ENCODE peak calls at places on chromosome X, in seven cellular contexts. F is Panc1, Y is HCT116, Z is K562, D is H1, C is HepG2, G is GM12878. X is an unnamed sample.

GRCh38 chrX:40933132-40934078 is 151.8 kb upstream of the USP9X start:
- DNase-seq in F (no peak), Y (no peak), Z (peak), D (no peak), C (no peak), G (peak), X (peak)

GRCh38 chrX:39946822-39947221 is 150.9 kb downstream of the BCOR start:
- DNase-seq in F (no peak), Y (no peak), Z (no peak), D (no peak), C (no peak), G (no peak), X (no peak)

GRCh38 chrX:44873415-44874270 is 655 bp downstream of the KDM6A start:
- DNase-seq in F (no peak), Y (no peak), Z (peak), D (peak), C (no peak), G (no peak), X (peak)

GRCh38 chrX:87896057-87896456 is 378.5 kb downstream of the KLHL4 start:
- DNase-seq in F (no peak), Y (no peak), Z (no peak), D (no peak), C (no peak), G (no peak), X (no peak)

GRCh38 chrX:71536285-71536684 is 3.4 kb downstream of the OGT start:
- DNase-seq in F (no peak), Y (no peak), Z (no peak), D (no peak), C (no peak), G (no peak), X (no peak)

GRCh38 chrX:51851507-51852085 is 41.8 kb upstream of the MAGED1 start:
- DNase-seq in F (no peak), Y (no peak), Z (no peak), D (no peak), C (peak), G (no peak), X (no peak)

GRCh38 chrX:140817943-140818342 is 108.4 kb downstream of the LINC00632 start:
- DNase-seq in F (no peak), Y (no peak), Z (peak), D (no peak), C (no peak), G (no peak), X (peak)

GRCh38 chrX:102765794-102766193 is 45.3 kb downstream of the GPRASP3 start:
- DNase-seq in F (no peak), Y (no peak), Z (no peak), D (no peak), C (no peak), G (no peak), X (no peak)

GRCh38 chrX:131739823-131740222 is 195.9 kb downstream of the OR13H1 start:
- DNase-seq in F (no peak), Y (no peak), Z (no peak), D (no peak), C (peak), G (no peak), X (no peak)

GRCh38 chrX:335758-336155 is 17.2 kb upstream of the GTPBP6 start:
- DNase-seq in F (no peak), Y (no peak), Z (no peak), D (no peak), C (no peak), G (no peak), X (no peak)

GRCh38 chrX:12978205-12979010 is 3.5 kb downstream of the TMSB4X start:
- DNase-seq in F (no peak), Y (no peak), Z (peak), D (no peak), C (no peak), G (no peak), X (no peak)

GRCh38 chrX:12497832-12498591 is 293.2 kb upstream of the PRPS2 start:
- DNase-seq in F (peak), Y (no peak), Z (peak), D (peak), C (no peak), G (no peak), X (peak)

GRCh38 chrX:65406532-65406931 is 128.1 kb downstream of the LAS1L start:
- DNase-seq in F (no peak), Y (no peak), Z (no peak), D (peak), C (no peak), G (no peak), X (no peak)

DNA sequence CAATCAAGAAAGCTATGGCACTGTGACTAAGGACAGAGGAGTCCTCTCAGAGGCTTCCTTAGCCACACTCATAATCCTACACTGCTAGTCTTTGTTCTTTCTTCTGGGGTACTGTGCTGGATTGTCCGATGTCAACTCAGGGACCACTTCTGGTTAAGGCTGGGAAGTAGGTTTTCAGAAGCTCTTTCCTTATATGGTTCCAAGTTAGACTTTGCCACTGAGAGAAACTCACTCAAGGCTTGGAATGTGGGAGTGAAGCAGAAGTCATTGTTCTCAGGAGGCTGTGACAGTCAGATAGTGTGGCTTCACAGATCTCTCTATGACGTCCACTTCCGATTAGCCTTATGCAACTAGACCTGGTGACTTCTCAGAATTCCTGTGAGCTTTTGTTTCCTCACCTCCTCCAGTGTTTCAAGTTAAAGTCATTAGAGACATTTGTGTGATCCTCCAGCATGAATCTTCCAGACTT is 317.3 kb upstream of the F9 start:
- DNase-seq in F (no peak), Y (no peak), Z (peak), D (no peak), C (peak), G (no peak), X (no peak)
- TF ChIP-seq SIN3A in F (no peak), Y (no peak), Z (no peak), D (no peak), C (no peak), G (no peak), X (no peak)

GRCh38 chrX:17759990-17760389 is 22.7 kb downstream of the SCML1 start:
- DNase-seq in F (no peak), Y (no peak), Z (no peak), D (no peak), C (no peak), G (no peak), X (no peak)

GRCh38 chrX:17758382-17758781 is 21.1 kb downstream of the SCML1 start:
- DNase-seq in F (no peak), Y (no peak), Z (no peak), D (no peak), C (no peak), G (no peak), X (no peak)
- TF ChIP-seq SIN3A in F (no peak), Y (no peak), Z (no peak), D (no peak), C (no peak), G (no peak), X (no peak)

DNA sequence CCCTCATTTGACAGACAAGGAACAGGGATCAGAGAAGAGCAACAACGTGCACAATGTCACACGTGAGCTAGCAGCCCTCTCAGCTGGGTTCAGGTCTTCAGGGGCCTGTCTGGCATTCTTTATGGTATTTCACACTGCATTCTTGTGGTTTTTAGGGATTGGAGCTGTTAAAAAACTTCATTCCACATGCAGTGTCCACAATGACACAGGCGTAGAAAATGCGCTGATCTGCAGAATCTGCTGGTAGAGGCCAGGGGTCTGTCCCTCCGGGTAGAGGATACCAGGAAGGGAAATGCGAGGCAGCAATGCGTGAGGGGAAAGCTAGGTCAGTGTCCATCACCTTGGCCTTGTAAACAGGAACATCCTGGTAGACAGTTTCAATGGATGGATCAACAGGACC is 36.6 kb downstream of the MAP7D3 start:
- DNase-seq in F (no peak), Y (no peak), Z (no peak), D (no peak), C (peak), G (no peak), X (no peak)
- TF ChIP-seq SIN3A in F (no peak), Y (no peak), Z (no peak), D (no peak), C (no peak), G (no peak), X (no peak)

DNA sequence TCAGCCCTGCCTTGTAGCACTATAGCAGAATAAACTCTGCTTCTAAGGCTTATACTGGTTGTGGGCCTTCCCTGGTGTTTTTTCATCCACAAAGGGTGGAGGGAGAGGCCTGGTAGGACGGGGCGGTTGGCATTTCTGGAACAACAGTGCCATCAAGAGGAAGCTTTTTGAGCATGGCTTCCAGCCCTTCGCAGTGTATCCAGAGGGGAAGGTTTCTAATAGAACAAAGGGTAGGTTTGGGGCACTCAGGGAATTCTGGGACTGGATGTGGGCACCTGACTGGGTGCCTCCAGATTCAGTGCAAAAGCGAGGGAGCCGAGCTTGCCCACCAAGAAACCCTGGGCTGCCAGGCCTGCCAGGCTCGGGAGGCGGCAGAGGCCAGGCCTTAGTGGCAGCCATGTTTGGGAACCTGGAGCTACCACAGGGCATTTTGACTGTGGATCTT is 229.6 kb upstream of the AGTR2 start:
- DNase-seq in F (no peak), Y (no peak), Z (peak), D (peak), C (peak), G (peak), X (peak)
- TF ChIP-seq SIN3A in F (no peak), Y (no peak), Z (no peak), D (no peak), C (no peak), G (no peak), X (no peak)

GRCh38 chrX:129496625-129497024 is 26.7 kb downstream of the SMARCA1 start:
- DNase-seq in F (no peak), Y (no peak), Z (no peak), D (no peak), C (no peak), G (no peak), X (no peak)
- TF ChIP-seq SIN3A in F (no peak), Y (no peak), Z (no peak), D (no peak), C (no peak), G (no peak), X (no peak)

GRCh38 chrX:19350831-19351447 is 7.2 kb downstream of the PDHA1 start:
- DNase-seq in F (no peak), Y (no peak), Z (no peak), D (no peak), C (no peak), G (no peak), X (no peak)
- TF ChIP-seq SIN3A in F (no peak), Y (no peak), Z (no peak), D (no peak), C (no peak), G (no peak), X (no peak)

DNA sequence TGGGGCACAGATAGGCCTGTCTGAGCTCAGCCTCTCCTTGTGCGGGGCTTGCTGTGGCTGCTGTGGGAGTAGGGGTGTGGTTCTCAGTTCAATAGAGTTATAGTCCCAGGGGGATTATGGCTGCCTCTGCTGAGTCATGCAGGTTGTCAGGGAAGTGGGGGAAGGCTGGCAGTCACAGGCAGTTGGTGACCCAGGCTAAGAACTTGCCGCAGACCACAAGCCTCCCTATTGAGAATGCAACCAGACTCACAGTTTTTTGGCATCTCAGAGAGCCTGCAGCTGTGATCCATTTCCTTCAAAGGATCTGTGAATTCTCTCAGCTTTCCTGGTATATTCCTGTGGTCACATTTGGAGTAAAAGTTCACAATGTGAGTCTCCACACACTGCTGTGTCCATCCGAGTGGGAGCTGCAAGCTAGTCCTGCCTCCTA is 364.9 kb downstream of the ZNF674 start:
- DNase-seq in F (no peak), Y (peak), Z (peak), D (no peak), C (peak), G (peak), X (no peak)
- TF ChIP-seq SIN3A in F (no peak), Y (peak), Z (no peak), D (no peak), C (no peak), G (no peak), X (no peak)

GRCh38 chrX:117839544-117839943 is 277.1 kb downstream of the KLHL13 start:
- DNase-seq in F (no peak), Y (no peak), Z (peak), D (no peak), C (no peak), G (no peak), X (peak)
- TF ChIP-seq SIN3A in F (no peak), Y (no peak), Z (no peak), D (no peak), C (no peak), G (no peak), X (no peak)

X was measured in SK-N-SH.